ENCODE peak calls at places on chromosomes 1 and 21, in four cellular contexts. Z, C, J and I are unnamed samples. For H3K9me3, the result is how much of the 10 kb centered on the place peaks cover.

GRCh38 chr1:210496063-210496462 is 167.4 kb downstream of the HHAT start:
- DNase-seq in C (no peak), Z (no peak), J (no peak), I (peak)

GRCh38 chr1:18951818-18952391 is 4.6 kb downstream of the IFFO2 start:
- DNase-seq in Z (no peak), C (no peak), J (no peak), I (no peak)

GRCh38 chr1:159854693-159855192 is 7.7 kb downstream of the VSIG8 start:
- DNase-seq in Z (peak), J (peak), C (peak), I (peak)

GRCh38 chr1:203306089-203306969 is 1.0 kb downstream of the BTG2 start:
- DNase-seq in C (peak), J (peak), Z (peak), I (peak)

GRCh38 chr1:26287033-26287711 is 7.3 kb downstream of the SH3BGRL3 start:
- DNase-seq in C (no peak), J (no peak), Z (no peak), I (no peak)

GRCh38 chr1:48246727-48247126 is 24.2 kb downstream of the SLC5A9 start:
- DNase-seq in J (no peak), C (no peak), Z (peak), I (no peak)

GRCh38 chr1:244435562-244436205 is 16.0 kb downstream of the ADSS2 start:
- DNase-seq in C (no peak), Z (peak), J (no peak), I (peak)

GRCh38 chr1:12477936-12478611 is 139.9 kb downstream of the DHRS3 start:
- DNase-seq in J (peak), C (peak), Z (peak), I (peak)

GRCh38 chr1:39293375-39294070 is 89.0 kb downstream of the MACF1 start:
- DNase-seq in C (no peak), J (no peak), Z (no peak), I (peak)

GRCh38 chr21:15703932-15704331 is 25.9 kb upstream of the USP25 start:
- DNase-seq in Z (no peak), J (no peak), C (no peak), I (no peak)

GRCh38 chr1:9293512-9294439 is 1.1 kb downstream of the SPSB1 start:
- DNase-seq in C (no peak), J (peak), Z (peak), I (peak)

GRCh38 chr1:159132271-159132881 is 39.0 kb upstream of the CADM3 start:
- DNase-seq in C (peak), J (peak), Z (peak), I (peak)

GRCh38 chr21:44498965-44499560 is 40.9 kb downstream of the KRTAP10-1 start:
- DNase-seq in C (no peak), J (no peak), Z (no peak), I (no peak)

GRCh38 chr1:115790356-115790755 is 21.8 kb upstream of the CASQ2 start:
- DNase-seq in C (no peak), Z (no peak), J (no peak), I (no peak)

GRCh38 chr21:44526096-44526997 is 13.6 kb downstream of the KRTAP10-1 start:
- DNase-seq in C (no peak), J (no peak), Z (no peak), I (no peak)

GRCh38 chr1:231160851-231161710 is 777 bp upstream of the TRIM67 start:
- DNase-seq in Z (no peak), J (no peak), C (no peak), I (no peak)

GRCh38 chr1:215263636-215264035 is 181.1 kb downstream of the KCNK2 start:
- DNase-seq in J (no peak), C (no peak), Z (no peak), I (no peak)

GRCh38 chr1:1001057-1001630 is 1.2 kb upstream of the HES4 start:
- DNase-seq in C (peak), Z (no peak), J (peak), I (no peak)

GRCh38 chr1:224168859-224169380 is 14.1 kb upstream of the DEGS1 start:
- DNase-seq in Z (peak), J (no peak), C (peak), I (peak)

GRCh38 chr1:192580351-192580962 is 4.9 kb downstream of the RGS1 start:
- DNase-seq in J (peak), C (no peak), Z (peak), I (peak)

GRCh38 chr1:156245451-156246232 is 2.2 kb downstream of the PAQR6 start:
- DNase-seq in Z (no peak), C (no peak), J (peak), I (no peak)

GRCh38 chr1:21896652-21897532 is 40.2 kb downstream of the HSPG2 start:
- DNase-seq in C (peak), Z (no peak), J (peak), I (no peak)

GRCh38 chr1:30318864-30319718 is 404.3 kb downstream of the MATN1 start:
- DNase-seq in C (no peak), J (no peak), Z (no peak), I (no peak)

GRCh38 chr1:69744381-69744780 is 176.7 kb downstream of the LRRC7 start:
- DNase-seq in C (no peak), J (no peak), Z (no peak), I (no peak)

GRCh38 chr1:41416552-41417334 is 55.5 kb downstream of the FOXO6 start:
- DNase-seq in J (peak), Z (peak), C (peak), I (peak)

GRCh38 chr1:145857170-145857569 is 1.7 kb downstream of the PIAS3 start:
- DNase-seq in J (no peak), C (no peak), Z (no peak), I (no peak)

GRCh38 chr1:145855426-145855948 is 3.4 kb downstream of the PIAS3 start:
- DNase-seq in Z (no peak), J (no peak), C (no peak), I (no peak)

GRCh38 chr1:145859491-145860159 is 744 bp upstream of the PIAS3 start:
- DNase-seq in Z (peak), J (peak), C (peak), I (peak)

GRCh38 chr1:145858937-145859490 is at the start of gene PIAS3:
- DNase-seq in J (peak), Z (peak), C (peak), I (peak)

DNA sequence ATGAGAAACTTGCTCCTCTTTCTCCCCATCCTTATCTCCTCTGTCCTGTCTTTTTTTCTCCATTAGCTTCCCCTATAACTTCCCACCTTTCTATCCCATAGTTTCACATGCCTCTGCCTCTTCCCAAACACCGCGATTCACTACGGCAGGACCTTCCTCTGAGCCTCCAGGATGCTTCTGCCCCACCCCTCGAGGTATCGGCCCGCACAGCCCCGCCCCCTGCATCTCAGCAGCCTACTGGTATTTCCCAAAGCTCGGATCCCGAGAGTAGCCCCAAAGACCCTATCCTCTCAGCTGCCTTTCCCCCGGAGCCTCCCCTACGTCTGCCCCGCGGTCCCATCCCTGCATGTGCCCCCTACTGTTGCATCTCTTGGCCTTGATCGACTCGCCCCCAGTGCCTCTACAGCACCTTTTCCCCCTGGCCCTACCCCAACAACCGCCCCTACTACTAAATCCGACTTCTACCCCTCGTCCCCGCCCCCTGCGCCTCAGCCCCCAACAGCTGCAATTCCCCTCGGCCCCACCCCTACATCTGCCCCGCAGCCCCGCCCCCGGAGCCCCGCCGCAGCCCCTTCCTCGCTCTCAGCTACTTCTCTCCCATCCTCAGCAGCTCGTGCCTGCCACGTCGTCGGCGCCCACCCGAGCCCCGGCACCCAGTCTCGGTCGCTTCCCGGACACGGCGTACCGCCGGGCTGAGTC is 494 bp downstream of the PIAS3 start:
- DNase-seq in J (peak), C (peak), Z (peak), I (no peak)
- TF ChIP-seq CTCF in J (peak), C (no peak), Z (no peak), I (no peak)

DNA sequence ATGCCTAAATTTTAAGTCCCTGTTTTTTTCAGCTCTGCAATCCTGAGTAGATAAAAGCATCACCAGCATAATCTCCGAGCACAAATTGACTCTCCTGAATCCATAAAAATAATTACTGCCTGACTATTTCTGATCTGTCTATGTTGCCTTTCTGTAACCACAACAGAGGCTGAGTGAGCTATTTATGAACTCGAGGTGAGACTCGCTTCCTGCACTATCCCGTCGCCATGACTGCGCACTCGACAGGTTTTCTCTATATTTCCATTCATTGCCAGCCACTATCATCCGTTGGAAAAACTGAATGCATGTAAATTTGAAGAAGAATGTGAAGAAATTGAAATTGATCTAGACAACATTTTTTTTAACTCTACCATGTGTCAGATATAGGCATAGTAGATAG is 897.2 kb downstream of the ADGRL2 start:
- DNase-seq in C (no peak), J (no peak), Z (no peak), I (no peak)
- H3K27ac ChIP-seq in C (no peak), J (no peak), Z (no peak), I (no peak)

DNA sequence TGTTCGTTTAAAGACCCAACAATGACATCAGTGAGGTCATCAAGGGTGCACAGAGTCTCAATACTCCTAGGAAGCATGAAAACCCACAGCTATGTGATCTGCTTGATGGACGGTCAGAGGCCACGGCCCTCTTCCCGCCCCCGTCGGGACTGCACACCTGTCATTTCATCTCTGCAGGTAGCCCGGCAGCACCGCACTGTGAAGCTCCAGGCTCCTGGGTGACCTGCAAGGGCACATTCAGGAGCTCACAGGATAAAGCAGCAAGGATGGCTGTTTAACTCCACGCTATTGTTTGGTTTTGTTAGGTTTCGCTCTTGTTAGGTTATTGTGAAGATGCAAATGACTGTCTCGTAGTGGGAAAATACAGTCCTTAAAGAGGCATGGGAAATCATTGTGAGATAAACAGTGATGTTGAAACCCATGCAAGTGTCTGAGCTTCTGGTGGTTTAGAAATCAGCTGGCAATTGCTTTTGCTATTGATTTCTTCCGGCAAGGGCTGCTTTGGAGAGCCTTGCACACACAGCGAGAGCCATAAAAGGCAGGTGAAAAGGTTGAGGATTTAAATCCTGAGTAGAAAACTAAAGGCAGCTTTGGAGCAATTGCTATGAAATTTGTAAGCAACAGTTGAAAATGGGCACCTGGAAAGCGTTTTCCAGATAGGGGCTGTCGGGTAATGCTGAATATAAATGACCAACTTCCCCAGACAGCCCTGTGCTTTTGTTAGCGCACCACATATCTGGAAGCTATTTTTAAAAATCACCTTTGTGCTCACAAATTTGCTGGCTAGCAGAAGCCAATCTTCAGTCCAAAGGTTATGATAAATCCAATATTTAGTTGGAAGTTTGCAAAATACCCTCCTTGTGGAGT is 124.6 kb upstream of the AJAP1 start:
- DNase-seq in Z (no peak), C (no peak), J (no peak), I (no peak)
- H3K9me3 ChIP-seq in Z (under half), C (under half), J (under half), I (under half)

GRCh38 chr1:172380441-172381244 is 39.8 kb upstream of the C1orf105 start:
- DNase-seq in C (no peak), J (no peak), Z (no peak), I (peak)
- TF ChIP-seq CTCF in C (no peak), J (no peak), Z (no peak), I (no peak)

GRCh38 chr1:44733784-44734183 is 2.8 kb upstream of the RNU5D-1 start:
- DNase-seq in J (no peak), Z (no peak), C (no peak), I (no peak)
- H3K27ac ChIP-seq in J (no peak), Z (no peak), C (no peak), I (no peak)

GRCh38 chr1:59973719-59974118 is 47.1 kb upstream of the CYP2J2 start:
- DNase-seq in C (no peak), Z (no peak), J (no peak), I (no peak)

GRCh38 chr1:59972216-59972924 is 45.8 kb upstream of the CYP2J2 start:
- DNase-seq in C (no peak), J (no peak), Z (no peak), I (no peak)

GRCh38 chr1:59971464-59971911 is 44.9 kb upstream of the CYP2J2 start:
- DNase-seq in J (peak), Z (peak), C (peak), I (no peak)

GRCh38 chr1:59967141-59967697 is 40.6 kb upstream of the CYP2J2 start:
- DNase-seq in J (peak), Z (peak), C (no peak), I (peak)

DNA sequence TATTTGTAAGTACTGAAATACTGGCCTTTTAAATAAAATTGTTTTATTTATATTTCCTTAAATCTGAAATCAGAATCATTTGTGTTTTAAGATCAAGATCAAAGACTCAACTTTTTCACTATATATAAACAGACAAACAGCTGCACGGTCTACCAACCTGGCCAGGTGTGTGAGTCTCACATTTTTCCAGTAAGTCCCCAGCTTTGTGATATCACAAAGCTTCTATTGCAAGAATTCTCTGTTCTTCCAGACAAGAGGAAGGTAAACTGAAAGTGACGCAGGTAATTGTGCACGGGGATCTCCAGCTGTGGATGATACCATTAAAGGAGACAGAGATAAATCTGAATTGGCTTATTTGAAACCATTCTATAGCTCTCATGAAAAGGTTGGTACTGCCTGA is 41.2 kb upstream of the CYP2J2 start:
- DNase-seq in J (no peak), C (no peak), Z (no peak), I (no peak)
- H3K9me3 ChIP-seq in J (under half), C (under half), Z (under half), I (under half)

GRCh38 chr21:42242611-42243010 is 23.7 kb downstream of the ABCG1 start:
- DNase-seq in J (no peak), Z (no peak), C (no peak), I (no peak)

GRCh38 chr21:42238185-42238934 is 19.4 kb downstream of the ABCG1 start:
- DNase-seq in J (no peak), Z (no peak), C (no peak), I (no peak)

GRCh38 chr21:42237577-42237976 is 18.6 kb downstream of the ABCG1 start:
- DNase-seq in C (no peak), J (no peak), Z (no peak), I (no peak)

GRCh38 chr21:42239556-42239955 is 20.6 kb downstream of the ABCG1 start:
- DNase-seq in C (no peak), Z (no peak), J (no peak), I (no peak)

GRCh38 chr21:42239973-42240372 is 21.0 kb downstream of the ABCG1 start:
- DNase-seq in C (no peak), Z (no peak), J (no peak), I (no peak)
- TF ChIP-seq CTCF in C (no peak), Z (peak), J (no peak), I (no peak)

DNA sequence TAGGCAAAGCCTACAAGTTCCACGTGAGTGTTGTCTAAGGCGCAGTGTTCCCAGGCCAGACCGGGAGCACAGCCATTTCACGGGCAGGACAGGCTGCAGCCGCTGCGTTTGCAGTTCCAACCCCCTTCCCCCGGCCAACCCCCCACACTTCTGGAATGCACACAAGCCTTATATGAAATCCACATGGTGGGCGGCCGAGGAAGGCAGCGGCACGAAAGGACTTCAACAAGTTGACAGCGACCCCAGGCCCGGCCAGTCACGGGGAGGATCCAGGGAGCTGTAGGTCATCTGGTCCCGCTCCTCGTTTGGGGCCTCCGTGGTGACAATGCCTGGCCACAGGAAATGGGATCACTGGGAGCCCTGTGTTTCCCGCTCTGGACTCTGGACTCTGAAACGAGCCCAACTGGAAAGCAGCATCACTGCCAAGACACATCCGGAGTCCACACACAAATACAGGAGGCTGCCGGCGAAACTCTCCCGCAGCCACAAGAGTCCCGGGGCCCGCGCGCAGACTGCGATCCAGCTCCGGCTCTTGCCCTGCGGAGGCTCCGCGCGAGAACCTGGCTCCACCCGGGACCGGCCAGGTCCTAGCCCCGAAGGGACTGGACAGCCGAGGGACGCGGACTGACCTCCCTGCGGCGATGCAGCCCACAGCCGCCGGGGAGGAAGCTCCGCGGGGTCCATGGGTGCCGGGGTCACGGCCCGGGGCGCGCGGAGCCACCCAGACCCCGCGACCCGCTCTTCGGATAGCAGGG is 794 bp downstream of the NID1 start:
- DNase-seq in J (peak), Z (peak), C (peak), I (peak)
- H3K27ac ChIP-seq in J (peak), Z (no peak), C (peak), I (peak)

GRCh38 chr1:4212796-4213195 is 312.7 kb upstream of the C1orf174 start:
- DNase-seq in C (no peak), Z (no peak), J (no peak), I (no peak)

GRCh38 chr1:4215391-4215790 is 315.3 kb upstream of the C1orf174 start:
- DNase-seq in J (no peak), C (no peak), Z (no peak), I (no peak)

GRCh38 chr1:4214826-4215225 is 314.8 kb upstream of the C1orf174 start:
- DNase-seq in J (no peak), C (no peak), Z (no peak), I (no peak)

GRCh38 chr1:4216231-4216630 is 316.2 kb upstream of the C1orf174 start:
- DNase-seq in J (no peak), Z (no peak), C (no peak), I (no peak)

DNA sequence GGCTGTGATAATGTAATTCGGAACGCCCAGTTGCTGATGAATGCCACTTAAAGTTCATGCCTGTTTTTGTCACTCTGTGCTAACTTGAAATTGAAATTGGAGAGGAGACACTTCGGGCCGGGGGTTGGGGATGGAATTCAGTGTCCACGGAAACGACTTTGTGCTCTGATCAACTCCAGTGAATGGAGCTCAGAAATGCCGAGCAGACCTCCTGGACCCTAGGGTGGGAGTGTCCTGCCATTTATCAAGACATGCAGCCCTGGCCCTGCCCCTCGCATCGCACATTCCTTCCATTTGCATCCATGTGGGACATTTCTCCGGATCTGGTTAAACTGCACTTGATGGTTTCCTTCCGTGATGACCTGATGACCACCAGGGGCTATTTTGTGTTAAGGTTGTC is 313.5 kb upstream of the C1orf174 start:
- DNase-seq in Z (no peak), J (no peak), C (no peak), I (no peak)
- H3K9me3 ChIP-seq in Z (under half), J (under half), C (under half), I (under half)